ENCODE peak calls at places on chromosomes 6 and 20, in five cellular contexts. Z is DMS153, B is A549, T is cardiac muscle cell, M is coronary artery. W is an unnamed sample.

GRCh38 chr20:4113546-4113945 is 98.2 kb upstream of the RNF24 start:
- DNase-seq in T (no peak), B (no peak), M (no peak), Z (no peak), W (no peak)

GRCh38 chr6:89637960-89638319 is 607 bp downstream of the LYRM2 start:
- DNase-seq in B (peak; percentile 3), Z (no peak), M (no peak), T (no peak), W (no peak)

GRCh38 chr20:17505664-17506517 is 25.3 kb downstream of the BFSP1 start:
- DNase-seq in B (no peak), Z (no peak), M (no peak), T (no peak), W (no peak)

GRCh38 chr6:35419961-35420360 is 32.2 kb upstream of the FANCE start:
- DNase-seq in T (no peak), Z (no peak), M (no peak), B (no peak), W (no peak)

GRCh38 chr6:165245287-165245686 is 64.1 kb downstream of the C6orf118 start:
- DNase-seq in M (no peak), T (peak; percentile 28), B (peak; percentile 18), Z (no peak), W (no peak)

GRCh38 chr20:17657898-17658647 is 24.0 kb downstream of the RRBP1 start:
- DNase-seq in Z (no peak), T (no peak), B (no peak), M (no peak), W (no peak)

GRCh38 chr6:125797934-125798444 is 7.2 kb downstream of the NCOA7 start:
- DNase-seq in T (no peak), M (no peak), B (no peak), Z (no peak), W (no peak)

GRCh38 chr6:41426438-41426851 is 91.0 kb downstream of the NCR2 start:
- DNase-seq in Z (peak; percentile 4), B (no peak), M (no peak), T (no peak), W (no peak)

GRCh38 chr20:32528291-32528891 is 56.7 kb downstream of the NOL4L start:
- DNase-seq in T (peak; percentile 78), B (no peak), M (no peak), Z (peak; percentile 87), W (no peak)

GRCh38 chr6:129577691-129578090 is 132.3 kb downstream of the ARHGAP18 start:
- DNase-seq in B (no peak), M (no peak), T (no peak), Z (no peak), W (no peak)

GRCh38 chr6:100420711-100421110 is 44.0 kb downstream of the SIM1 start:
- DNase-seq in B (no peak), Z (no peak), T (no peak), M (no peak), W (no peak)

GRCh38 chr6:22828179-22829062 is 259.1 kb downstream of the HDGFL1 start:
- DNase-seq in B (peak; percentile 89), T (peak; percentile 61), Z (peak; percentile 56), M (no peak), W (no peak)

GRCh38 chr20:20465259-20465658 is 97.4 kb downstream of the INSM1 start:
- DNase-seq in Z (no peak), T (no peak), M (no peak), B (no peak), W (no peak)

GRCh38 chr6:32163559-32164258 is 686 bp upstream of the EGFL8 start:
- DNase-seq in M (no peak), B (no peak), Z (no peak), T (no peak), W (no peak)

GRCh38 chr6:105873256-105873704 is 212.9 kb upstream of the PRDM1 start:
- DNase-seq in T (no peak), Z (no peak), B (no peak), M (no peak), W (no peak)

GRCh38 chr6:126337323-126337722 is 2.6 kb upstream of the CENPW start:
- DNase-seq in Z (no peak), M (no peak), T (no peak), B (no peak), W (no peak)

GRCh38 chr6:122825180-122825579 is 36.1 kb downstream of the SMPDL3A start:
- DNase-seq in M (no peak), Z (no peak), B (no peak), T (no peak), W (no peak)

GRCh38 chr20:8219403-8219802 is 87.3 kb downstream of the PLCB1 start:
- DNase-seq in T (no peak), M (no peak), Z (no peak), B (no peak), W (no peak)

GRCh38 chr6:150006961-150007464 is 18.3 kb downstream of the RAET1L start:
- DNase-seq in T (peak; percentile 30), B (peak; percentile 14), Z (no peak), M (no peak), W (peak; percentile 56)

GRCh38 chr6:56025785-56026184 is 150.4 kb upstream of the BMP5 start:
- DNase-seq in T (no peak), Z (no peak), B (no peak), M (no peak), W (no peak)

GRCh38 chr6:3023663-3024483 is 24.2 kb downstream of the NQO2 start:
- DNase-seq in Z (peak; percentile 84), B (peak; percentile 89), T (peak; percentile 9), M (peak; percentile 94), W (peak; percentile 94)

GRCh38 chr20:2006452-2007381 is 12.9 kb upstream of the PDYN start:
- DNase-seq in M (peak; percentile 26), B (peak; percentile 50), T (peak; percentile 52), Z (no peak), W (peak; percentile 69)

GRCh38 chr6:149899926-149900619 is 2.2 kb upstream of the RAET1E start:
- DNase-seq in M (no peak), T (no peak), B (no peak), Z (no peak), W (peak; percentile 63)

GRCh38 chr6:165843121-165843520 is 180.1 kb upstream of the PDE10A start:
- DNase-seq in B (no peak), Z (no peak), M (no peak), T (no peak), W (peak; percentile 69)

GRCh38 chr20:1567392-1568165 is 10.1 kb upstream of the SIRPD start:
- DNase-seq in Z (no peak), M (no peak), T (no peak), B (peak; percentile 21), W (no peak)

GRCh38 chr6:4179960-4180652 is 44.7 kb upstream of the ECI2 start:
- DNase-seq in T (no peak), M (no peak), Z (no peak), B (no peak), W (no peak)

GRCh38 chr6:121354764-121355163 is 20.5 kb upstream of the TBC1D32 start:
- DNase-seq in T (no peak), M (no peak), B (no peak), Z (no peak), W (no peak)

GRCh38 chr6:145345094-145345493 is 390.2 kb downstream of the EPM2A start:
- DNase-seq in B (no peak), Z (no peak), T (no peak), M (no peak), W (no peak)

GRCh38 chr20:46964299-46965123 is 69.9 kb downstream of the EYA2 start:
- DNase-seq in Z (no peak), B (no peak), T (no peak), M (no peak), W (no peak)

GRCh38 chr20:32749914-32750637 is 6.8 kb upstream of the COMMD7 start:
- DNase-seq in M (no peak), T (peak; percentile 63), Z (no peak), B (no peak), W (no peak)

GRCh38 chr6:53136000-53136609 is 12.5 kb downstream of the GCM1 start:
- DNase-seq in B (no peak), Z (no peak), T (no peak), M (no peak), W (no peak)

GRCh38 chr6:152572395-152573061 is 64.6 kb downstream of the SYNE1 start:
- DNase-seq in T (no peak), Z (no peak), B (no peak), M (no peak), W (no peak)

GRCh38 chr6:142457638-142458406 is 156.0 kb downstream of the ADGRG6 start:
- DNase-seq in B (no peak), M (no peak), T (no peak), Z (no peak), W (no peak)

GRCh38 chr20:1537731-1538058 is 19.8 kb downstream of the SIRPD start:
- DNase-seq in Z (no peak), M (no peak), B (no peak), T (no peak), W (no peak)

GRCh38 chr6:135128268-135128914 is 52.7 kb upstream of the MYB start:
- DNase-seq in M (no peak), T (no peak), B (no peak), Z (no peak), W (no peak)